ENCODE peak calls at places on chromosomes 13 and 19, in seven cellular contexts. D, V, U, W, M, F and X are unnamed samples.

GRCh38 chr13:50209646-50210045 is 194.4 kb downstream of the KCNRG start:
- DNase-seq in D (no peak), V (no peak), U (no peak), W (no peak), M (no peak), F (no peak), X (no peak)

GRCh38 chr13:51453959-51454703 is 1.3 kb upstream of the INTS6 start:
- DNase-seq in D (no peak), V (peak; percentile 32), U (peak; percentile 7), W (peak; percentile 44), M (peak; percentile 25), F (peak; percentile 3), X (no peak)

GRCh38 chr19:50695251-50696064 is 24.1 kb downstream of the SHANK1 start:
- DNase-seq in D (no peak), V (peak; percentile 83), U (no peak), W (no peak), M (peak; percentile 65), F (no peak), X (no peak)

GRCh38 chr13:37074703-37075102 is 15.2 kb upstream of the SUPT20H start:
- DNase-seq in D (peak; percentile 16), V (peak; percentile 22), U (peak; percentile 8), W (no peak), M (no peak), F (no peak), X (no peak)

GRCh38 chr13:99968521-99969367 is 2.8 kb downstream of the ZIC5 start:
- DNase-seq in D (no peak), V (peak; percentile 62), U (no peak), W (no peak), M (no peak), F (no peak), X (no peak)

GRCh38 chr13:106941779-106942178 is 373.8 kb upstream of the ARGLU1 start:
- DNase-seq in D (no peak), V (no peak), U (no peak), W (no peak), M (no peak), F (no peak), X (no peak)

GRCh38 chr13:44764334-44764733 is 188.2 kb upstream of the TSC22D1 start:
- DNase-seq in D (no peak), V (no peak), U (no peak), W (peak; percentile 26), M (no peak), F (no peak), X (no peak)

GRCh38 chr19:38733241-38733492 is 11.1 kb downstream of the CAPN12 start:
- DNase-seq in D (no peak), V (no peak), U (no peak), W (no peak), M (no peak), F (no peak), X (no peak)

GRCh38 chr19:17025361-17025760 is 1.2 kb downstream of the CPAMD8 start:
- DNase-seq in D (no peak), V (no peak), U (no peak), W (no peak), M (no peak), F (no peak), X (no peak)